ENCODE peak calls at places on chromosomes 5 and 9, in eight cellular contexts. H is WTC11, E is uterus, N is B cell, T is transverse colon, M is right atrium auricular region, K is GM06990, P is choroid plexus epithelial cell. Y is an unnamed sample.

GRCh38 chr9:79623799-79624721 is 52.3 kb downstream of the TLE4 start:
- DNase-seq in H (no peak), E (no peak), N (peak), T (peak), M (peak), K (peak), P (peak), Y (no peak)

GRCh38 chr5:79825802-79826201 is 136.2 kb downstream of the CMYA5 start:
- DNase-seq in H (no peak), E (no peak), N (no peak), T (no peak), M (no peak), K (no peak), P (no peak), Y (no peak)

GRCh38 chr9:70406446-70406862 is 8.0 kb downstream of the KLF9 start:
- DNase-seq in H (no peak), E (peak), N (peak), T (peak), M (no peak), K (no peak), P (peak), Y (no peak)

GRCh38 chr9:135080286-135081263 is 6.9 kb upstream of the OLFM1 start:
- DNase-seq in H (no peak), E (peak), N (no peak), T (peak), M (no peak), K (no peak), P (no peak), Y (no peak)

GRCh38 chr9:74304598-74304997 is 192.5 kb upstream of the RORB start:
- DNase-seq in H (no peak), E (no peak), N (no peak), T (no peak), M (no peak), K (no peak), P (no peak), Y (no peak)

GRCh38 chr9:137643921-137644320 is 25.1 kb downstream of the EHMT1 start:
- DNase-seq in H (no peak), E (no peak), N (no peak), T (no peak), M (no peak), K (no peak), P (no peak), Y (no peak)

GRCh38 chr5:112472614-112473013 is 53.5 kb upstream of the EPB41L4A start:
- DNase-seq in H (no peak), E (no peak), N (no peak), T (no peak), M (no peak), K (no peak), P (no peak), Y (no peak)

GRCh38 chr9:80602291-80602690 is 1030.5 kb downstream of the TLE4 start:
- DNase-seq in H (no peak), E (no peak), N (no peak), T (no peak), M (no peak), K (no peak), P (no peak), Y (no peak)

GRCh38 chr9:18941060-18941746 is 91.8 kb downstream of the SAXO1 start:
- DNase-seq in H (no peak), E (no peak), N (no peak), T (no peak), M (no peak), K (no peak), P (no peak), Y (no peak)

GRCh38 chr5:107092695-107093094 is 578.0 kb downstream of the EFNA5 start:
- DNase-seq in H (no peak), E (no peak), N (no peak), T (no peak), M (no peak), K (no peak), P (no peak), Y (no peak)

GRCh38 chr5:98845878-98846277 is 72.4 kb downstream of the RGMB start:
- DNase-seq in H (no peak), E (no peak), N (no peak), T (no peak), M (no peak), K (no peak), P (no peak), Y (no peak)

GRCh38 chr5:31598640-31599611 is 40.0 kb upstream of the PDZD2 start:
- DNase-seq in H (no peak), E (no peak), N (no peak), T (no peak), M (no peak), K (no peak), P (no peak), Y (no peak)

GRCh38 chr5:142881076-142881466 is 110.9 kb downstream of the ARHGAP26 start:
- DNase-seq in H (no peak), E (no peak), N (no peak), T (no peak), M (no peak), K (peak), P (peak), Y (no peak)

GRCh38 chr5:181099453-181100086 is 31.4 kb downstream of the OR2V1 start:
- DNase-seq in H (no peak), E (no peak), N (no peak), T (no peak), M (no peak), K (no peak), P (no peak), Y (no peak)

GRCh38 chr9:134707031-134707680 is 65.6 kb downstream of the COL5A1 start:
- DNase-seq in H (no peak), E (peak), N (no peak), T (peak), M (peak), K (no peak), P (peak), Y (peak)

GRCh38 chr5:136364307-136364706 is 1.0 kb downstream of the TRPC7 start:
- DNase-seq in H (no peak), E (no peak), N (no peak), T (no peak), M (no peak), K (no peak), P (peak), Y (no peak)

GRCh38 chr9:20255052-20255451 is 367.2 kb downstream of the MLLT3 start:
- DNase-seq in H (no peak), E (no peak), N (no peak), T (no peak), M (no peak), K (no peak), P (no peak), Y (no peak)

GRCh38 chr9:126793686-126794417 is 11.0 kb upstream of the ZBTB43 start:
- DNase-seq in H (no peak), E (no peak), N (no peak), T (no peak), M (no peak), K (no peak), P (no peak), Y (no peak)

GRCh38 chr5:132464155-132464939 is 26.2 kb downstream of the IRF1 start:
- DNase-seq in H (no peak), E (peak), N (no peak), T (peak), M (no peak), K (peak), P (no peak), Y (no peak)

GRCh38 chr5:80408475-80408875 is 611 bp downstream of the ZFYVE16 start:
- DNase-seq in H (peak), E (no peak), N (no peak), T (peak), M (peak), K (no peak), P (peak), Y (no peak)

GRCh38 chr9:132931178-132931735 is 13.2 kb downstream of the TSC1 start:
- DNase-seq in H (no peak), E (no peak), N (no peak), T (no peak), M (no peak), K (no peak), P (peak), Y (no peak)

GRCh38 chr5:180618830-180619562 is 27.7 kb upstream of the SCGB3A1 start:
- DNase-seq in H (peak), E (no peak), N (no peak), T (no peak), M (no peak), K (no peak), P (peak), Y (no peak)

GRCh38 chr9:5449521-5450359 is 602 bp upstream of the CD274 start:
- DNase-seq in H (no peak), E (no peak), N (no peak), T (no peak), M (no peak), K (no peak), P (no peak), Y (no peak)

GRCh38 chr9:132977626-132978450 is 656 bp upstream of the GFI1B start:
- DNase-seq in H (peak), E (peak), N (peak), T (peak), M (peak), K (peak), P (peak), Y (no peak)

GRCh38 chr9:15220658-15221310 is 86.2 kb downstream of the TTC39B start:
- DNase-seq in H (no peak), E (no peak), N (no peak), T (no peak), M (no peak), K (no peak), P (no peak), Y (no peak)

GRCh38 chr9:123339666-123340414 is 16.2 kb upstream of the CRB2 start:
- DNase-seq in H (no peak), E (no peak), N (no peak), T (peak), M (no peak), K (peak), P (peak), Y (no peak)

GRCh38 chr9:133252301-133252776 is 22.7 kb downstream of the ABO start:
- DNase-seq in H (no peak), E (peak), N (no peak), T (peak), M (no peak), K (no peak), P (no peak), Y (no peak)

GRCh38 chr5:79692586-79692985 is 3.0 kb downstream of the CMYA5 start:
- DNase-seq in H (no peak), E (no peak), N (no peak), T (no peak), M (no peak), K (no peak), P (no peak), Y (no peak)

GRCh38 chr9:101387871-101388506 is 3.2 kb upstream of the BAAT start:
- DNase-seq in H (no peak), E (no peak), N (peak), T (no peak), M (no peak), K (no peak), P (peak), Y (no peak)

GRCh38 chr9:87433853-87434252 is 63.8 kb upstream of the DAPK1 start:
- DNase-seq in H (no peak), E (no peak), N (no peak), T (no peak), M (no peak), K (no peak), P (no peak), Y (no peak)

GRCh38 chr9:131324736-131325679 is 35.5 kb downstream of the PLPP7 start:
- DNase-seq in H (no peak), E (no peak), N (peak), T (no peak), M (no peak), K (no peak), P (no peak), Y (no peak)

GRCh38 chr5:120396186-120396585 is 67.9 kb upstream of the PRR16 start:
- DNase-seq in H (no peak), E (no peak), N (no peak), T (no peak), M (no peak), K (no peak), P (peak), Y (no peak)

GRCh38 chr5:108312258-108312657 is 69.6 kb downstream of the FBXL17 start:
- DNase-seq in H (no peak), E (no peak), N (no peak), T (no peak), M (no peak), K (no peak), P (no peak), Y (no peak)

GRCh38 chr5:154309805-154310204 is 119.3 kb downstream of the GALNT10 start:
- DNase-seq in H (no peak), E (no peak), N (no peak), T (no peak), M (no peak), K (no peak), P (peak), Y (no peak)

GRCh38 chr9:134591082-134591571 is 50.5 kb upstream of the COL5A1 start:
- DNase-seq in H (no peak), E (no peak), N (no peak), T (no peak), M (peak), K (no peak), P (peak), Y (no peak)

GRCh38 chr5:83281658-83282057 is 189.9 kb upstream of the VCAN start:
- DNase-seq in H (no peak), E (no peak), N (no peak), T (no peak), M (no peak), K (no peak), P (peak), Y (no peak)

GRCh38 chr9:102101723-102102122 is 363.3 kb upstream of the GRIN3A start:
- DNase-seq in H (no peak), E (no peak), N (no peak), T (no peak), M (no peak), K (no peak), P (peak), Y (no peak)

GRCh38 chr5:146463446-146463845 is 16.3 kb downstream of the TCERG1 start:
- DNase-seq in H (no peak), E (no peak), N (no peak), T (peak), M (no peak), K (no peak), P (no peak), Y (no peak)

GRCh38 chr5:146461319-146461718 is 14.2 kb downstream of the TCERG1 start:
- DNase-seq in H (no peak), E (no peak), N (no peak), T (no peak), M (no peak), K (no peak), P (peak), Y (no peak)

GRCh38 chr5:146467729-146468128 is 20.6 kb downstream of the TCERG1 start:
- DNase-seq in H (no peak), E (no peak), N (no peak), T (no peak), M (no peak), K (no peak), P (no peak), Y (no peak)

GRCh38 chr5:146466521-146467349 is 19.6 kb downstream of the TCERG1 start:
- DNase-seq in H (no peak), E (no peak), N (no peak), T (no peak), M (no peak), K (no peak), P (peak), Y (no peak)
- TF ChIP-seq CTCF in H (no peak), E (no peak), N (peak), T (peak), M (no peak), K (peak), P (peak), Y (no peak)

GRCh38 chr5:59522201-59522831 is 371.2 kb downstream of the PDE4D start:
- DNase-seq in H (no peak), E (no peak), N (no peak), T (no peak), M (no peak), K (no peak), P (no peak), Y (no peak)

GRCh38 chr5:59519338-59519737 is 374.2 kb downstream of the PDE4D start:
- DNase-seq in H (no peak), E (no peak), N (no peak), T (no peak), M (no peak), K (no peak), P (no peak), Y (no peak)

GRCh38 chr5:59517926-59518585 is 375.5 kb downstream of the PDE4D start:
- DNase-seq in H (no peak), E (no peak), N (no peak), T (no peak), M (no peak), K (no peak), P (peak), Y (no peak)
- TF ChIP-seq CTCF in H (no peak), E (no peak), N (no peak), T (no peak), M (no peak), K (no peak), P (peak), Y (no peak)

GRCh38 chr5:14696851-14697250 is 32.3 kb downstream of the OTULIN start:
- DNase-seq in H (no peak), E (no peak), N (no peak), T (no peak), M (no peak), K (no peak), P (no peak), Y (no peak)

GRCh38 chr5:14700478-14701436 is 36.2 kb downstream of the OTULIN start:
- DNase-seq in H (no peak), E (no peak), N (no peak), T (no peak), M (no peak), K (no peak), P (peak), Y (no peak)

GRCh38 chr5:14699159-14699558 is 34.6 kb downstream of the OTULIN start:
- DNase-seq in H (no peak), E (no peak), N (no peak), T (no peak), M (no peak), K (no peak), P (no peak), Y (no peak)

GRCh38 chr5:14699807-14700400 is 35.4 kb downstream of the OTULIN start:
- DNase-seq in H (no peak), E (no peak), N (no peak), T (no peak), M (no peak), K (no peak), P (no peak), Y (no peak)

DNA sequence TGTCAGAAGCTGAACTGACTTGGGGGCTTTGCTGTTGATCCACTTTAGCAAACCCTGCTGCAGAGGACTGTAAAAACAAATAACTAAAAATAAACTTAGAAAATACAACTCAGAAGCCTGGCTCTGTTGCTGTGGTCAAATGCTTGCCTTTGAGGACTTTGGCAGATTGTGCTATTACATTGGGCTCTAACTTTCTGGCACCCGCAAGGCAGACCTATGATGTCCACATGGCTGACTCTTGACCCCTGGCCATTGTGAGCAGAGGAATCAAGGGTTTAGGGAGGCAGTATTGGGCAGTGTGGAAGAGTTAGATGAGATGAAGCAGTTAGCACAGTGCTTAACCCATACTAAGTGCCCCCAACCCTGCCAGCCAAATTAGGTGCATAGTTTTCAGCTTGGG is 34.0 kb downstream of the OTULIN start:
- DNase-seq in H (no peak), E (no peak), N (no peak), T (no peak), M (no peak), K (no peak), P (no peak), Y (no peak)
- TF ChIP-seq CTCF in H (no peak), E (no peak), N (no peak), T (no peak), M (no peak), K (no peak), P (no peak), Y (no peak)

GRCh38 chr9:88741335-88741734 is 206.4 kb downstream of the NXNL2 start:
- DNase-seq in H (peak), E (no peak), N (no peak), T (no peak), M (no peak), K (no peak), P (peak), Y (no peak)
- TF ChIP-seq CTCF in H (peak), E (no peak), N (no peak), T (no peak), M (no peak), K (peak), P (peak), Y (no peak)

Y was measured in omental fat pad.